ENCODE peak calls at places on chromosome 17, in six cellular contexts. N is uterus, M is IMR-90, J is stomach, A is adrenal gland, L is Peyer's patch. I is an unnamed sample. For H3K4me1, the result is how much of the 10 kb centered on the place peaks cover.

GRCh38 chr17:66523378-66524174 is 221.2 kb downstream of the PRKCA start:
- DNase-seq in J (no peak), A (no peak), N (no peak), L (no peak), M (peak), I (no peak)

GRCh38 chr17:73750975-73751374 is 106.7 kb upstream of the SDK2 start:
- DNase-seq in N (no peak), J (peak), L (no peak), A (no peak), M (no peak), I (no peak)

GRCh38 chr17:43176119-43176570 is 5.1 kb downstream of the NBR1 start:
- DNase-seq in N (no peak), M (no peak), A (no peak), L (no peak), J (no peak), I (no peak)

GRCh38 chr17:53630638-53631037 is 192.1 kb upstream of the KIF2B start:
- DNase-seq in M (no peak), N (no peak), J (no peak), A (no peak), L (no peak), I (no peak)

GRCh38 chr17:6713130-6713917 is at the start of gene SLC13A5:
- DNase-seq in L (no peak), J (no peak), A (no peak), M (no peak), N (no peak), I (peak)

GRCh38 chr17:12342609-12343248 is 322.1 kb downstream of the MAP2K4 start:
- DNase-seq in N (peak), A (no peak), J (peak), M (no peak), L (no peak), I (peak)

GRCh38 chr17:40281663-40282062 is 6.0 kb upstream of the CDC6 start:
- DNase-seq in N (no peak), J (no peak), M (no peak), L (no peak), A (no peak), I (no peak)

GRCh38 chr17:44219636-44220210 is at the start of gene UBTF:
- DNase-seq in L (peak), N (peak), A (peak), J (peak), M (peak), I (peak)

GRCh38 chr17:68531252-68531651 is 19.0 kb downstream of the PRKAR1A start:
- DNase-seq in A (no peak), M (no peak), J (no peak), N (no peak), L (no peak), I (no peak)
- H3K4me1 ChIP-seq in A (under half), M (under half), J (under half), N (under half), L (under half), I (under half)

GRCh38 chr17:27892542-27892865 is 661 bp downstream of the LYRM9 start:
- DNase-seq in L (no peak), A (no peak), N (no peak), J (no peak), M (no peak), I (no peak)
- TF ChIP-seq POLR2A in L (no peak), A (no peak), N (no peak), J (no peak), M (no peak), I (no peak)

GRCh38 chr17:70107441-70107840 is 32.4 kb downstream of the KCNJ16 start:
- DNase-seq in J (no peak), A (no peak), L (no peak), M (no peak), N (no peak), I (no peak)
- H3K4me3 ChIP-seq in J (no peak), A (no peak), L (no peak), M (no peak), N (no peak), I (no peak)

GRCh38 chr17:47717261-47717697 is 15.8 kb upstream of the TBX21 start:
- DNase-seq in M (no peak), A (no peak), J (no peak), L (no peak), N (no peak), I (no peak)

GRCh38 chr17:47719411-47720152 is 13.5 kb upstream of the TBX21 start:
- DNase-seq in J (no peak), L (no peak), N (no peak), A (no peak), M (peak), I (no peak)

GRCh38 chr17:47720196-47720595 is 12.8 kb upstream of the TBX21 start:
- DNase-seq in N (no peak), M (no peak), A (no peak), J (no peak), L (no peak), I (no peak)

GRCh38 chr17:47717845-47718621 is 15.0 kb upstream of the TBX21 start:
- DNase-seq in J (no peak), M (no peak), L (no peak), N (no peak), A (no peak), I (no peak)

DNA sequence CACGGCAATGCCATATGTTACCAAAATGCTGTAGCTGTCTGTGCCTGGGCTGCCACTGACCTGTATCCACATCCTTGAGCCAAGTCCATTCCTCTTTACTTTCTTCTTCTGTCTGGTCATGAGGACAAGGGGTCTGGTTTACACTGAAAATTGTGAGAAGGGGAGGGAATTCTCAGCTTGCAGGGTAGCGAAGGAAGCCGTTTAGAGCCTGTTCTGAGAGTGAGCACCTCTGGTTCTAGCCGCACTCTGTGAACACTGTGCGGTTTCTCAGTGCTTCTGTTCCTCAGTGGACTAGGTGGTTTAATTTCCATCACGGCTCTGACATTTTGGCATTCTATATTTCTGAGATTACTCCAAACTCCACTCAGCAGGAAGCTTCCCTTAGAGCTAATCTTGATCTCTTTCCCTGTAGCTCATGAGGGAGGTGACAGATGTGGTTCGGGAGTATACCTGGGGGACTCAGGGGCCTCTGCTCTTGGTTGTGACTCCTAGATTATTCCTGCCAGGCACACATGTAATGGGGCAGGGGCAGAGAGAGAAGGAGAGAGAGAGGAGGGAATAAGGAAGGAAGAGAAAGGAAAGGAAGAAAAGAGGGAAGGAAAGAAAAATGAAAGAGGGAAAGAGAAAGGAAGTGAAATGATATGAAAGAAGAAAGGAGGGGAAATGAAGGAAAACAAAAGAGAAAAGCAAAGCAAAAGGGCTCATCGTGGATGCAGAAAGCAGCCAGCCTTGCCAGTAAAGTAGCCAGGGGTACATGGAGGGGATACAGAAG is 14.2 kb upstream of the TBX21 start:
- DNase-seq in N (no peak), J (no peak), M (no peak), A (no peak), L (no peak), I (no peak)
- H3K4me1 ChIP-seq in N (under half), J (under half), M (under half), A (under half), L (under half), I (under half)